ENCODE peak calls at places on chromosomes 6 and 20, in ten cellular contexts. G is stimulated activated CD4-positive, alpha-beta T cell treated with anti-CD3 and anti-CD28 coated beads, Interleukin-4, amount 100 ng/mL, for 4 hours; H is IMR-90; L is mesendoderm; I is activated CD4-positive, CD25-positive, alpha-beta regulatory T cell; Y is HT1080; Z is HTR-8/SVneo; W is putamen; N is posterior cingulate gyrus; R is fibroblast of mammary gland. U is an unnamed sample.

GRCh38 chr20:37389844-37390275 is 43.9 kb downstream of the SRC start:
- DNase-seq in G (no peak), W (no peak), N (no peak), I (no peak), L (peak; percentile 57), Y (no peak), R (no peak), H (no peak), Z (no peak), U (no peak)

GRCh38 chr6:49606696-49607390 is 29.8 kb downstream of the RHAG start:
- DNase-seq in N (no peak), W (peak; percentile 78), H (peak; percentile 80), Y (peak; percentile 64), I (no peak), R (peak; percentile 89), L (peak; percentile 70), Z (peak; percentile 69), G (no peak), U (peak; percentile 70)

GRCh38 chr20:39021748-39022147 is 59.6 kb downstream of the DHX35 start:
- DNase-seq in G (no peak), H (no peak), R (no peak), N (no peak), W (no peak), L (no peak), Y (no peak), Z (no peak), I (no peak), U (no peak)

GRCh38 chr20:21387528-21387927 is 9.8 kb downstream of the NKX2-4 start:
- DNase-seq in Z (no peak), L (no peak), H (no peak), Y (no peak), W (no peak), G (no peak), I (no peak), N (no peak), R (no peak), U (peak; percentile 30)

GRCh38 chr20:23820493-23820892 is 6.0 kb downstream of the CST2 start:
- DNase-seq in H (peak; percentile 4), L (no peak), N (no peak), Y (no peak), G (no peak), W (no peak), I (no peak), R (peak; percentile 73), Z (no peak), U (no peak)

GRCh38 chr20:33181482-33182093 is 13.6 kb downstream of the BPIFA2 start:
- DNase-seq in H (no peak), R (no peak), Y (no peak), N (no peak), L (peak; percentile 35), I (no peak), G (no peak), Z (no peak), W (no peak), U (no peak)

GRCh38 chr20:18304618-18305017 is 16.3 kb downstream of the ZNF133 start:
- DNase-seq in G (no peak), H (no peak), R (no peak), Y (no peak), W (no peak), I (no peak), N (no peak), Z (no peak), L (peak; percentile 21), U (no peak)

GRCh38 chr6:128259036-128259734 is 261.2 kb downstream of the PTPRK start:
- DNase-seq in H (no peak), G (no peak), Y (no peak), Z (no peak), I (no peak), N (no peak), L (no peak), R (no peak), W (no peak), U (no peak)

GRCh38 chr20:438581-439469 is 23.5 kb downstream of the TBC1D20 start:
- DNase-seq in H (no peak), W (no peak), G (peak; percentile 25), Y (no peak), Z (no peak), L (no peak), N (peak; percentile 55), R (no peak), I (no peak), U (no peak)

GRCh38 chr20:46119028-46119546 is 973 bp downstream of the CD40 start:
- DNase-seq in L (no peak), R (no peak), G (no peak), Y (no peak), H (no peak), N (no peak), W (no peak), I (no peak), Z (no peak), U (no peak)

GRCh38 chr20:4366076-4366475 is 350.7 kb upstream of the RNF24 start:
- DNase-seq in L (no peak), G (no peak), I (no peak), R (peak; percentile 16), Z (no peak), Y (no peak), W (no peak), H (no peak), N (no peak), U (no peak)

GRCh38 chr20:47681977-47682812 is 103.1 kb downstream of the SULF2 start:
- DNase-seq in N (peak; percentile 84), R (peak; percentile 29), Z (peak; percentile 58), G (no peak), I (no peak), L (no peak), Y (no peak), W (peak; percentile 29), H (no peak), U (no peak)

GRCh38 chr6:149895702-149896310 is 2.1 kb downstream of the RAET1E start:
- DNase-seq in I (no peak), N (no peak), H (peak; percentile 62), R (peak; percentile 80), Y (peak; percentile 88), Z (peak; percentile 48), L (no peak), W (no peak), G (no peak), U (peak; percentile 43)

GRCh38 chr6:87925373-87926060 is 122.1 kb upstream of the SPACA1 start:
- DNase-seq in G (no peak), L (no peak), Z (no peak), W (no peak), Y (no peak), N (no peak), R (no peak), I (no peak), H (no peak), U (no peak)

GRCh38 chr6:7080311-7080710 is 27.4 kb upstream of the RREB1 start:
- DNase-seq in W (no peak), H (no peak), G (no peak), R (no peak), Y (no peak), Z (no peak), L (no peak), I (no peak), N (no peak), U (no peak)

GRCh38 chr6:149046822-149047246 is 270.7 kb upstream of the TAB2 start:
- DNase-seq in L (peak; percentile 20), Y (peak; percentile 31), G (no peak), W (no peak), I (no peak), R (peak; percentile 34), H (peak; percentile 58), Z (no peak), N (no peak), U (no peak)

GRCh38 chr6:136137008-136137689 is 113.0 kb downstream of the MTFR2 start:
- DNase-seq in W (no peak), H (peak; percentile 72), Z (no peak), R (no peak), N (no peak), I (no peak), L (no peak), Y (peak; percentile 71), G (no peak), U (peak; percentile 75)

GRCh38 chr6:170438402-170438753 is 114.7 kb downstream of the PSMB1 start:
- DNase-seq in G (no peak), Z (peak; percentile 97), I (no peak), R (peak; percentile 99), L (peak; percentile 98), H (peak; percentile 99), N (peak; percentile 98), Y (peak; percentile 98), W (no peak), U (peak; percentile 99)

GRCh38 chr20:10454135-10454750 is 19.1 kb downstream of the SLX4IP start:
- DNase-seq in W (no peak), R (no peak), I (no peak), H (no peak), N (no peak), G (no peak), L (no peak), Y (no peak), Z (no peak), U (no peak)

GRCh38 chr6:36247691-36248090 is 22.2 kb upstream of the PNPLA1 start:
- DNase-seq in N (no peak), L (peak; percentile 75), H (peak; percentile 61), Z (no peak), R (peak; percentile 47), G (no peak), I (no peak), W (no peak), Y (peak; percentile 15), U (peak; percentile 21)

GRCh38 chr6:165847407-165848098 is 184.5 kb upstream of the PDE10A start:
- DNase-seq in R (peak; percentile 38), H (peak; percentile 89), Y (no peak), N (no peak), G (no peak), W (no peak), L (no peak), Z (no peak), I (no peak), U (peak; percentile 81)

GRCh38 chr20:48828734-48829460 is 1.1 kb upstream of the PREX1 start:
- DNase-seq in W (no peak), H (no peak), G (no peak), Y (no peak), I (no peak), L (peak; percentile 37), Z (no peak), R (no peak), N (no peak), U (no peak)

U was measured in fibroblast of lung.